ENCODE peak calls at places on chromosome 22, in nine cellular contexts. One of them, this sample, is unnamed.

GRCh38 chr22:23215294-23216204 is 35.2 kb downstream of the BCR start:
- DNase-seq in mammary epithelial cell: peak; percentile 14
- DNase-seq in IMR-90: peak; percentile 64
- DNase-seq in fibroblast of lung: peak; percentile 57
- DNase-seq in neural progenitor cell: no peak
- DNase-seq in osteoblast: no peak
- DNase-seq in PC-3: peak; percentile 46
- DNase-seq in SK-N-SH: no peak
- DNase-seq in keratinocyte: peak; percentile 21
- DNase-seq in this sample: no peak

GRCh38 chr22:50400406-50400805 is 57.3 kb downstream of the PPP6R2 start:
- DNase-seq in mammary epithelial cell: no peak
- DNase-seq in IMR-90: no peak
- DNase-seq in fibroblast of lung: no peak
- DNase-seq in neural progenitor cell: no peak
- DNase-seq in osteoblast: peak; percentile 47
- DNase-seq in PC-3: no peak
- DNase-seq in SK-N-SH: no peak
- DNase-seq in keratinocyte: no peak
- DNase-seq in this sample: no peak

GRCh38 chr22:21641417-21641794 is 696 bp upstream of the SDF2L1 start:
- DNase-seq in mammary epithelial cell: peak; percentile 52
- DNase-seq in IMR-90: peak; percentile 55
- DNase-seq in fibroblast of lung: peak; percentile 42
- DNase-seq in neural progenitor cell: peak; percentile 79
- DNase-seq in osteoblast: peak; percentile 96
- DNase-seq in PC-3: peak; percentile 44
- DNase-seq in SK-N-SH: peak; percentile 76
- DNase-seq in keratinocyte: no peak
- DNase-seq in this sample: no peak

GRCh38 chr22:20448630-20449029 is 11.0 kb upstream of the SCARF2 start:
- DNase-seq in mammary epithelial cell: no peak
- DNase-seq in IMR-90: no peak
- DNase-seq in fibroblast of lung: peak; percentile 29
- DNase-seq in neural progenitor cell: no peak
- DNase-seq in osteoblast: peak; percentile 73
- DNase-seq in PC-3: no peak
- DNase-seq in SK-N-SH: no peak
- DNase-seq in keratinocyte: no peak
- DNase-seq in this sample: no peak

GRCh38 chr22:43154887-43155536 is 3.7 kb downstream of the TSPO start:
- DNase-seq in mammary epithelial cell: no peak
- DNase-seq in IMR-90: no peak
- DNase-seq in fibroblast of lung: no peak
- DNase-seq in neural progenitor cell: no peak
- DNase-seq in osteoblast: peak; percentile 68
- DNase-seq in PC-3: no peak
- DNase-seq in SK-N-SH: no peak
- DNase-seq in keratinocyte: no peak
- DNase-seq in this sample: no peak

GRCh38 chr22:24516301-24516737 is 21.2 kb downstream of the UPB1 start:
- DNase-seq in mammary epithelial cell: peak; percentile 63
- DNase-seq in IMR-90: peak; percentile 93
- DNase-seq in fibroblast of lung: peak; percentile 93
- DNase-seq in neural progenitor cell: no peak
- DNase-seq in osteoblast: peak; percentile 96
- DNase-seq in PC-3: peak; percentile 16
- DNase-seq in SK-N-SH: no peak
- DNase-seq in keratinocyte: no peak
- DNase-seq in this sample: no peak

GRCh38 chr22:19974233-19974861 is 32.7 kb upstream of the TXNRD2 start:
- DNase-seq in mammary epithelial cell: no peak
- DNase-seq in IMR-90: peak; percentile 51
- DNase-seq in fibroblast of lung: peak; percentile 79
- DNase-seq in neural progenitor cell: peak; percentile 92
- DNase-seq in osteoblast: peak; percentile 97
- DNase-seq in PC-3: peak; percentile 22
- DNase-seq in SK-N-SH: peak; percentile 91
- DNase-seq in keratinocyte: no peak
- DNase-seq in this sample: peak; percentile 85

GRCh38 chr22:27306771-27307170 is 494.8 kb downstream of the MN1 start:
- DNase-seq in mammary epithelial cell: no peak
- DNase-seq in IMR-90: no peak
- DNase-seq in fibroblast of lung: no peak
- DNase-seq in neural progenitor cell: no peak
- DNase-seq in osteoblast: no peak
- DNase-seq in PC-3: no peak
- DNase-seq in SK-N-SH: no peak
- DNase-seq in keratinocyte: no peak
- DNase-seq in this sample: no peak

GRCh38 chr22:50308597-50308935 is 1.1 kb upstream of the PLXNB2 start:
- DNase-seq in mammary epithelial cell: no peak
- DNase-seq in IMR-90: peak; percentile 40
- DNase-seq in fibroblast of lung: peak; percentile 68
- DNase-seq in neural progenitor cell: peak; percentile 39
- DNase-seq in osteoblast: peak; percentile 95
- DNase-seq in PC-3: no peak
- DNase-seq in SK-N-SH: no peak
- DNase-seq in keratinocyte: no peak
- DNase-seq in this sample: no peak

GRCh38 chr22:24996420-24996952 is 44.0 kb downstream of the KIAA1671 start:
- DNase-seq in mammary epithelial cell: no peak
- DNase-seq in IMR-90: no peak
- DNase-seq in fibroblast of lung: peak; percentile 66
- DNase-seq in neural progenitor cell: peak; percentile 89
- DNase-seq in osteoblast: peak; percentile 90
- DNase-seq in PC-3: peak; percentile 75
- DNase-seq in SK-N-SH: peak; percentile 44
- DNase-seq in keratinocyte: no peak
- DNase-seq in this sample: no peak

GRCh38 chr22:20803696-20804324 is 29.9 kb downstream of the SERPIND1 start:
- DNase-seq in mammary epithelial cell: no peak
- DNase-seq in IMR-90: peak; percentile 44
- DNase-seq in fibroblast of lung: peak; percentile 11
- DNase-seq in neural progenitor cell: peak; percentile 67
- DNase-seq in osteoblast: peak; percentile 79
- DNase-seq in PC-3: peak; percentile 35
- DNase-seq in SK-N-SH: peak; percentile 71
- DNase-seq in keratinocyte: no peak
- DNase-seq in this sample: peak; percentile 39

GRCh38 chr22:29733362-29734322 is 13.8 kb downstream of the CABP7 start:
- DNase-seq in mammary epithelial cell: no peak
- DNase-seq in IMR-90: no peak
- DNase-seq in fibroblast of lung: no peak
- DNase-seq in neural progenitor cell: no peak
- DNase-seq in osteoblast: peak; percentile 85
- DNase-seq in PC-3: no peak
- DNase-seq in SK-N-SH: peak; percentile 83
- DNase-seq in keratinocyte: no peak
- DNase-seq in this sample: no peak

GRCh38 chr22:44426981-44427380 is 71.1 kb downstream of the RTL6 start:
- DNase-seq in mammary epithelial cell: no peak
- DNase-seq in IMR-90: no peak
- DNase-seq in fibroblast of lung: no peak
- DNase-seq in neural progenitor cell: no peak
- DNase-seq in osteoblast: no peak
- DNase-seq in PC-3: no peak
- DNase-seq in SK-N-SH: no peak
- DNase-seq in keratinocyte: no peak
- DNase-seq in this sample: no peak

GRCh38 chr22:20206709-20207215 is 55.9 kb upstream of the CCDC188 start:
- DNase-seq in mammary epithelial cell: peak; percentile 29
- DNase-seq in IMR-90: peak; percentile 22
- DNase-seq in fibroblast of lung: no peak
- DNase-seq in neural progenitor cell: no peak
- DNase-seq in osteoblast: no peak
- DNase-seq in PC-3: no peak
- DNase-seq in SK-N-SH: no peak
- DNase-seq in keratinocyte: no peak
- DNase-seq in this sample: peak; percentile 4

GRCh38 chr22:50189849-50190181 is 4.1 kb downstream of the TRABD start:
- DNase-seq in mammary epithelial cell: no peak
- DNase-seq in IMR-90: no peak
- DNase-seq in fibroblast of lung: no peak
- DNase-seq in neural progenitor cell: no peak
- DNase-seq in osteoblast: no peak
- DNase-seq in PC-3: peak; percentile 23
- DNase-seq in SK-N-SH: no peak
- DNase-seq in keratinocyte: no peak
- DNase-seq in this sample: peak; percentile 47

GRCh38 chr22:50485221-50486131 is 1.2 kb upstream of the MIOX start:
- DNase-seq in mammary epithelial cell: no peak
- DNase-seq in IMR-90: no peak
- DNase-seq in fibroblast of lung: no peak
- DNase-seq in neural progenitor cell: no peak
- DNase-seq in osteoblast: peak; percentile 86
- DNase-seq in PC-3: no peak
- DNase-seq in SK-N-SH: no peak
- DNase-seq in keratinocyte: no peak
- DNase-seq in this sample: no peak

GRCh38 chr22:43515902-43516301 is 104.1 kb downstream of the MPPED1 start:
- DNase-seq in mammary epithelial cell: no peak
- DNase-seq in IMR-90: no peak
- DNase-seq in fibroblast of lung: no peak
- DNase-seq in neural progenitor cell: no peak
- DNase-seq in osteoblast: no peak
- DNase-seq in PC-3: no peak
- DNase-seq in SK-N-SH: no peak
- DNase-seq in keratinocyte: no peak
- DNase-seq in this sample: no peak

GRCh38 chr22:25495286-25495685 is 69.2 kb upstream of the GRK3 start:
- DNase-seq in mammary epithelial cell: no peak
- DNase-seq in IMR-90: peak; percentile 32
- DNase-seq in fibroblast of lung: no peak
- DNase-seq in neural progenitor cell: no peak
- DNase-seq in osteoblast: no peak
- DNase-seq in PC-3: no peak
- DNase-seq in SK-N-SH: no peak
- DNase-seq in keratinocyte: no peak
- DNase-seq in this sample: no peak

GRCh38 chr22:20520093-20520511 is 12.7 kb downstream of the MED15 start:
- DNase-seq in mammary epithelial cell: no peak
- DNase-seq in IMR-90: peak; percentile 82
- DNase-seq in fibroblast of lung: peak; percentile 64
- DNase-seq in neural progenitor cell: no peak
- DNase-seq in osteoblast: peak; percentile 87
- DNase-seq in PC-3: no peak
- DNase-seq in SK-N-SH: no peak
- DNase-seq in keratinocyte: no peak
- DNase-seq in this sample: no peak

GRCh38 chr22:43755452-43755851 is 56.7 kb downstream of the EFCAB6 start:
- DNase-seq in mammary epithelial cell: no peak
- DNase-seq in IMR-90: no peak
- DNase-seq in fibroblast of lung: no peak
- DNase-seq in neural progenitor cell: no peak
- DNase-seq in osteoblast: no peak
- DNase-seq in PC-3: no peak
- DNase-seq in SK-N-SH: no peak
- DNase-seq in keratinocyte: no peak
- DNase-seq in this sample: no peak

GRCh38 chr22:31199187-31199586 is 12.9 kb upstream of the LIMK2 start:
- DNase-seq in mammary epithelial cell: no peak
- DNase-seq in IMR-90: no peak
- DNase-seq in fibroblast of lung: no peak
- DNase-seq in neural progenitor cell: no peak
- DNase-seq in osteoblast: no peak
- DNase-seq in PC-3: no peak
- DNase-seq in SK-N-SH: no peak
- DNase-seq in keratinocyte: no peak
- DNase-seq in this sample: no peak
- TF ChIP-seq CTCF in mammary epithelial cell: peak; percentile 9
- TF ChIP-seq CTCF in IMR-90: no peak
- TF ChIP-seq CTCF in fibroblast of lung: no peak
- TF ChIP-seq CTCF in neural progenitor cell: peak; percentile 21
- TF ChIP-seq CTCF in osteoblast: no peak
- TF ChIP-seq CTCF in PC-3: peak; percentile 33
- TF ChIP-seq CTCF in SK-N-SH: peak; percentile 22
- TF ChIP-seq CTCF in keratinocyte: peak; percentile 10
- TF ChIP-seq CTCF in this sample: peak; percentile 52

GRCh38 chr22:39257522-39258475 is 13.0 kb upstream of the PDGFB start:
- DNase-seq in mammary epithelial cell: no peak
- DNase-seq in IMR-90: no peak
- DNase-seq in fibroblast of lung: no peak
- DNase-seq in neural progenitor cell: no peak
- DNase-seq in osteoblast: no peak
- DNase-seq in PC-3: no peak
- DNase-seq in SK-N-SH: no peak
- DNase-seq in keratinocyte: no peak
- DNase-seq in this sample: no peak
- H3K4me1 ChIP-seq in mammary epithelial cell: peaks cover 30% of the 10 kb centered on the region
- H3K4me1 ChIP-seq in IMR-90: peaks cover 25% of the 10 kb centered on the region
- H3K4me1 ChIP-seq in fibroblast of lung: peaks cover 24% of the 10 kb centered on the region
- H3K4me1 ChIP-seq in neural progenitor cell: peaks cover 20% of the 10 kb centered on the region
- H3K4me1 ChIP-seq in osteoblast: peaks cover 25% of the 10 kb centered on the region
- H3K4me1 ChIP-seq in PC-3: peaks cover 28% of the 10 kb centered on the region
- H3K4me1 ChIP-seq in SK-N-SH: peaks cover 5% of the 10 kb centered on the region
- H3K4me1 ChIP-seq in keratinocyte: peaks cover 25% of the 10 kb centered on the region
- H3K4me1 ChIP-seq in this sample: peaks cover 5% of the 10 kb centered on the region

DNA sequence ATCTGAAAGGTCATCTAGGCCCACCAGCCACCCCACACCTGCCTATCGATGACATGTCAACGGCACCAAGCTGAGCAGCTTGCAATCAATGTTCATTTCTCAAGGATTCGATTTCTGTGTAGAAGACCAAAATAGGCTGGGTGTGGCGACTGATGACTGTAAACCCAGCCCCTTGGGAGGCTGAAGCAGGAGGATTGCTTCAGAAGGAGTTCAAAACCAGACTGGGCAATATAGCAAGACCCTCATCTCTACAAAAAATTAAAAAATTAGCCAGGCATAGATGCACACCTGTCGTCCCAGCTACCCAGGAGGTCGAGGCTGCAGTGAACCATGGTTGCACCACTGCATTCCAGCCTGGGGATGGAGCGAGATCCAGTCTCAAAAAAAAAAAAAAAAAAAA is 108.7 kb downstream of the MICAL3 start:
- DNase-seq in mammary epithelial cell: no peak
- DNase-seq in IMR-90: no peak
- DNase-seq in fibroblast of lung: no peak
- DNase-seq in neural progenitor cell: no peak
- DNase-seq in osteoblast: no peak
- DNase-seq in PC-3: no peak
- DNase-seq in SK-N-SH: no peak
- DNase-seq in keratinocyte: no peak
- DNase-seq in this sample: no peak
- H4K20me1 ChIP-seq in mammary epithelial cell: no peaks in the 10 kb centered on the region
- H4K20me1 ChIP-seq in IMR-90: peaks cover 76% of the 10 kb centered on the region
- H4K20me1 ChIP-seq in fibroblast of lung: no peaks in the 10 kb centered on the region
- H4K20me1 ChIP-seq in neural progenitor cell: peaks cover 84% of the 10 kb centered on the region
- H4K20me1 ChIP-seq in osteoblast: peaks cover 58% of the 10 kb centered on the region
- H4K20me1 ChIP-seq in PC-3: peaks cover 22% of the 10 kb centered on the region
- H4K20me1 ChIP-seq in SK-N-SH: peaks cover 45% of the 10 kb centered on the region
- H4K20me1 ChIP-seq in keratinocyte: peaks cover 59% of the 10 kb centered on the region
- H4K20me1 ChIP-seq in this sample: peaks cover 35% of the 10 kb centered on the region

DNA sequence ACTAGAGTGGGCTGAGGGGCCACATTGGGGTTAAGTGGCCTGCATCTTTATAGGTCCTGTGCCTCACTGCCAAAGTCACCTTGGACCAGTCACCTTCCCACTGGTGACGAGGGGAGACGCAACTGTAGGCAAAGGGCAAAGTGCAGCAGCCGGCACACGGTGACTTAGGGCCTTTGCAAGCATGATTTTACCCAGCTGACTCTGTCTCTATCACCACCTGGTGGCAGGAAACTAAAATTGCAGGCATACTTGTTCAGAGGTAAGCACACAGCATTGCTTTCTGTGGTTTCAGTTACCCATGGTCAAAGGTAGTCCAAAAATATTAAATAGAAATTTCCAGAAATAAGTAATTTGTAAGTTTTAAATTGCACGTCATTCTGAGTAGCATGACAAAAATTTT is 1164.4 kb downstream of the BRD1 start:
- DNase-seq in mammary epithelial cell: no peak
- DNase-seq in IMR-90: no peak
- DNase-seq in fibroblast of lung: no peak
- DNase-seq in neural progenitor cell: peak; percentile 33
- DNase-seq in osteoblast: peak; percentile 46
- DNase-seq in PC-3: peak; percentile 3
- DNase-seq in SK-N-SH: no peak
- DNase-seq in keratinocyte: no peak
- DNase-seq in this sample: peak; percentile 10
- TF ChIP-seq CTCF in mammary epithelial cell: peak; percentile 24
- TF ChIP-seq CTCF in IMR-90: no peak
- TF ChIP-seq CTCF in fibroblast of lung: peak; percentile 9
- TF ChIP-seq CTCF in neural progenitor cell: peak; percentile 65
- TF ChIP-seq CTCF in osteoblast: peak; percentile 11
- TF ChIP-seq CTCF in PC-3: peak; percentile 39
- TF ChIP-seq CTCF in SK-N-SH: peak; percentile 39
- TF ChIP-seq CTCF in keratinocyte: no peak
- TF ChIP-seq CTCF in this sample: peak; percentile 74